ENCODE peak calls at places on chromosome 15, in six cellular contexts. T, H, K, V, R and A are unnamed samples.

GRCh38 chr15:45715528-45715927 is 80.7 kb downstream of the SQOR start:
- DNase-seq in T (no peak), H (no peak), K (no peak), V (no peak), R (no peak), A (peak; percentile 44)

GRCh38 chr15:57340673-57341259 is 35.5 kb upstream of the CGNL1 start:
- DNase-seq in T (peak; percentile 56), H (peak; percentile 72), K (no peak), V (peak; percentile 72), R (peak; percentile 42), A (peak; percentile 64)

GRCh38 chr15:73141216-73141900 is 89.1 kb downstream of the NEO1 start:
- DNase-seq in T (no peak), H (no peak), K (no peak), V (peak; percentile 14), R (no peak), A (no peak)

GRCh38 chr15:80059786-80060489 is 462 bp downstream of the ZFAND6 start:
- DNase-seq in T (peak; percentile 32), H (peak; percentile 83), K (no peak), V (peak; percentile 92), R (peak; percentile 24), A (no peak)

GRCh38 chr15:92586383-92586910 is 69.1 kb downstream of the FAM174B start:
- DNase-seq in T (no peak), H (no peak), K (no peak), V (no peak), R (no peak), A (no peak)

GRCh38 chr15:20348900-20349773 is 192.5 kb downstream of the GOLGA6L6 start:
- DNase-seq in T (no peak), H (no peak), K (no peak), V (no peak), R (no peak), A (no peak)

GRCh38 chr15:63473999-63474809 is 30.2 kb upstream of the USP3 start:
- DNase-seq in T (no peak), H (no peak), K (peak; percentile 62), V (no peak), R (peak; percentile 99), A (no peak)

GRCh38 chr15:100723323-100723801 is 121.0 kb downstream of the ASB7 start:
- DNase-seq in T (peak; percentile 54), H (no peak), K (no peak), V (no peak), R (no peak), A (no peak)

GRCh38 chr15:31457631-31458526 is 131.2 kb downstream of the KLF13 start:
- DNase-seq in T (no peak), H (no peak), K (no peak), V (no peak), R (no peak), A (no peak)

GRCh38 chr15:74193305-74193718 is 9.3 kb downstream of the STRA6 start:
- DNase-seq in T (peak; percentile 78), H (no peak), K (no peak), V (no peak), R (no peak), A (no peak)

GRCh38 chr15:33169625-33170024 is 24.9 kb downstream of the FMN1 start:
- DNase-seq in T (no peak), H (no peak), K (no peak), V (no peak), R (no peak), A (no peak)

GRCh38 chr15:50241684-50242450 is 23.7 kb downstream of the HDC start:
- DNase-seq in T (no peak), H (peak; percentile 31), K (no peak), V (no peak), R (no peak), A (no peak)

GRCh38 chr15:82371649-82372048 is 22.4 kb upstream of the GOLGA6L10 start:
- DNase-seq in T (no peak), H (no peak), K (no peak), V (no peak), R (no peak), A (no peak)

GRCh38 chr15:93719941-93720351 is 511.4 kb upstream of the MCTP2 start:
- DNase-seq in T (no peak), H (no peak), K (no peak), V (no peak), R (no peak), A (no peak)

GRCh38 chr15:70672081-70672480 is 91.3 kb downstream of the UACA start:
- DNase-seq in T (no peak), H (no peak), K (no peak), V (no peak), R (no peak), A (no peak)

GRCh38 chr15:40569139-40569953 is at the start of gene RPUSD2:
- DNase-seq in T (peak; percentile 84), H (peak; percentile 97), K (peak; percentile 97), V (peak; percentile 97), R (peak; percentile 84), A (peak; percentile 86)

GRCh38 chr15:68316061-68316804 is 38.7 kb downstream of the FEM1B start:
- DNase-seq in T (no peak), H (peak; percentile 45), K (peak; percentile 72), V (no peak), R (no peak), A (peak; percentile 13)

GRCh38 chr15:41465822-41466421 is 27.8 kb upstream of the ITPKA start:
- DNase-seq in T (peak; percentile 45), H (peak; percentile 69), K (no peak), V (peak; percentile 62), R (peak; percentile 50), A (peak; percentile 69)

GRCh38 chr15:45993508-45993907 is 358.7 kb downstream of the SQOR start:
- DNase-seq in T (no peak), H (no peak), K (no peak), V (no peak), R (no peak), A (no peak)

GRCh38 chr15:60407406-60407805 is 9.6 kb upstream of the ANXA2 start:
- DNase-seq in T (no peak), H (no peak), K (no peak), V (no peak), R (no peak), A (no peak)

GRCh38 chr15:76341366-76342045 is 4.9 kb downstream of the ISL2 start:
- DNase-seq in T (no peak), H (no peak), K (peak; percentile 76), V (peak; percentile 19), R (no peak), A (no peak)

GRCh38 chr15:62112616-62113593 is 46.1 kb downstream of the C2CD4A start:
- DNase-seq in T (no peak), H (peak; percentile 14), K (no peak), V (no peak), R (peak; percentile 66), A (peak; percentile 93)

GRCh38 chr15:34155859-34156258 is 54.0 kb downstream of the PGBD4 start:
- DNase-seq in T (no peak), H (no peak), K (no peak), V (no peak), R (no peak), A (no peak)

GRCh38 chr15:33735637-33736247 is 232.6 kb upstream of the CHRM5 start:
- DNase-seq in T (peak; percentile 26), H (peak; percentile 46), K (no peak), V (peak; percentile 51), R (peak; percentile 13), A (peak; percentile 32)

GRCh38 chr15:80844011-80844732 is 65.0 kb downstream of the CEMIP start:
- DNase-seq in T (no peak), H (no peak), K (no peak), V (no peak), R (peak; percentile 45), A (no peak)

GRCh38 chr15:35329521-35329921 is 216.4 kb downstream of the DPH6 start:
- DNase-seq in T (no peak), H (no peak), K (no peak), V (no peak), R (no peak), A (no peak)

GRCh38 chr15:41115088-41115651 is 910 bp downstream of the INO80 start:
- DNase-seq in T (peak; percentile 37), H (no peak), K (no peak), V (peak; percentile 53), R (peak; percentile 58), A (no peak)

GRCh38 chr15:42494998-42495360 is 455 bp upstream of the SNAP23 start:
- DNase-seq in T (no peak), H (peak; percentile 46), K (no peak), V (peak; percentile 27), R (peak; percentile 34), A (peak; percentile 70)

GRCh38 chr15:57213783-57214366 is 162.4 kb upstream of the CGNL1 start:
- DNase-seq in T (peak; percentile 21), H (peak; percentile 46), K (no peak), V (peak; percentile 3), R (peak; percentile 41), A (no peak)

GRCh38 chr15:83475551-83475950 is 28.4 kb downstream of the SH3GL3 start:
- DNase-seq in T (no peak), H (no peak), K (no peak), V (no peak), R (no peak), A (no peak)

GRCh38 chr15:66429117-66429516 is 42.4 kb downstream of the MAP2K1 start:
- DNase-seq in T (no peak), H (no peak), K (no peak), V (no peak), R (no peak), A (no peak)

GRCh38 chr15:99571299-99571698 is 5.5 kb downstream of the MEF2A start:
- DNase-seq in T (no peak), H (no peak), K (no peak), V (no peak), R (no peak), A (no peak)
- TF ChIP-seq JUND in T (no peak), H (no peak), K (no peak), V (no peak), R (no peak), A (no peak)

GRCh38 chr15:48695088-48695834 is 49.8 kb upstream of the FBN1 start:
- DNase-seq in T (no peak), H (no peak), K (no peak), V (no peak), R (no peak), A (no peak)
- TF ChIP-seq JUND in T (no peak), H (no peak), K (no peak), V (peak; percentile 100), R (no peak), A (no peak)

GRCh38 chr15:39493393-39494067 is 87.3 kb upstream of the THBS1 start:
- DNase-seq in T (no peak), H (no peak), K (no peak), V (no peak), R (no peak), A (no peak)
- TF ChIP-seq JUND in T (no peak), H (no peak), K (no peak), V (no peak), R (no peak), A (no peak)

DNA sequence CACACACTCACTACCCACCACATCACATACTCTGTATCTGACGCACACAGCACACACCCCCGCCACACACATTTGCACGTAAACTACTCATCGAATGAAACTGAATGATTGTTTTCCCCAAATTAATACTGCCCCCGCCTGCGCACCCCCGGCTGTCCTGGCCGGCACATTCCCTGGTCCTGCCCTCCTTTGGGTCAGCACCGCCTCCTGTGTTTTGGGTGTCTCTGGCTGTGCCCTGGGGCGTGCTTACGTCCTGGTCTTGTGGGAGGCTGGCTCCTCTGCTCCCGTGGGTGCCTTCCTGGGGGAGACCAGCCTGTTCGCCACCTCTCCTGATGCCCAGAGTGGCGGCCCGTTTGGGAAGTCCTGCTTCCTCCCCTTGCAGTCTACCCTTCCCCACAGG is 30.2 kb downstream of the APBA2 start:
- DNase-seq in T (no peak), H (no peak), K (no peak), V (no peak), R (no peak), A (no peak)
- TF ChIP-seq JUND in T (no peak), H (no peak), K (no peak), V (no peak), R (no peak), A (no peak)